ENCODE peak calls at places on chromosomes 4 and X, in ten cellular contexts. B is stimulated activated CD4-positive, alpha-beta T cell treated with anti-CD3 and anti-CD28 coated beads, Interleukin-4, amount 100 ng/mL, for 48 hours; S is neural crest cell; A is NCI-H1092 treated with DMSO at 0.1 percent for 48 hours; W is activated naive CD4-positive, alpha-beta T cell treated with Interleukin-2 at 50 U/mL for 16 hours; J is immature natural killer cell; M is CD8-positive, alpha-beta memory T cell; X is ACHN; C is cardiac muscle cell; T is tibial artery. I is an unnamed sample.
A peak's percentile ranks its signal among the peaks of the same experiment; 100 is the strongest.

GRCh38 chr4:119106036-119107000 is 29.3 kb upstream of the MYOZ2 start:
- DNase-seq in B (no peak), S (no peak), A (no peak), W (no peak), J (no peak), M (no peak), X (no peak), C (no peak), T (no peak), I (no peak)

GRCh38 chr4:6692806-6693205 is 872 bp upstream of the S100P start:
- DNase-seq in B (no peak), S (no peak), A (no peak), W (no peak), J (no peak), M (no peak), X (no peak), C (no peak), T (no peak), I (no peak)

GRCh38 chr4:15894923-15895411 is 43.6 kb downstream of the FGFBP1 start:
- DNase-seq in B (no peak), S (no peak), A (no peak), W (no peak), J (no peak), M (no peak), X (peak; percentile 8), C (no peak), T (no peak), I (no peak)

GRCh38 chrX:68090266-68090665 is 343.0 kb downstream of the OPHN1 start:
- DNase-seq in B (no peak), S (no peak), A (peak; percentile 41), W (no peak), J (no peak), M (no peak), X (peak; percentile 0), C (no peak), T (no peak), I (no peak)

GRCh38 chr4:159048166-159048886 is 54.6 kb upstream of the RAPGEF2 start:
- DNase-seq in B (no peak), S (peak; percentile 23), A (peak; percentile 43), W (no peak), J (no peak), M (no peak), X (peak; percentile 77), C (peak; percentile 33), T (peak; percentile 57), I (peak; percentile 80)

GRCh38 chr4:151227731-151228130 is 49.2 kb upstream of the PRSS48 start:
- DNase-seq in B (no peak), S (no peak), A (no peak), W (no peak), J (no peak), M (no peak), X (peak; percentile 45), C (no peak), T (peak; percentile 89), I (peak; percentile 83)

GRCh38 chr4:1735215-1735614 is 13.9 kb downstream of the TACC3 start:
- DNase-seq in B (no peak), S (no peak), A (no peak), W (no peak), J (no peak), M (no peak), X (no peak), C (no peak), T (no peak), I (no peak)

GRCh38 chr4:126701756-126702155 is 931.0 kb upstream of the INTU start:
- DNase-seq in B (no peak), S (no peak), A (peak; percentile 66), W (no peak), J (no peak), M (no peak), X (no peak), C (no peak), T (no peak), I (no peak)

GRCh38 chr4:156798438-156798837 is 173.2 kb downstream of the PDGFC start:
- DNase-seq in B (no peak), S (no peak), A (no peak), W (no peak), J (no peak), M (no peak), X (no peak), C (no peak), T (no peak), I (no peak)

GRCh38 chrX:96563663-96564062 is 121.0 kb upstream of the DIAPH2 start:
- DNase-seq in B (no peak), S (no peak), A (no peak), W (no peak), J (no peak), M (no peak), X (no peak), C (no peak), T (peak; percentile 28), I (no peak)

GRCh38 chrX:149032449-149032848 is 472.7 kb downstream of the IDS start:
- DNase-seq in B (no peak), S (no peak), A (no peak), W (no peak), J (no peak), M (no peak), X (no peak), C (no peak), T (no peak), I (no peak)

GRCh38 chr4:7902101-7902553 is 37.5 kb downstream of the AFAP1 start:
- DNase-seq in B (no peak), S (no peak), A (no peak), W (no peak), J (no peak), M (no peak), X (no peak), C (no peak), T (no peak), I (no peak)

GRCh38 chr4:68378226-68378625 is 28.3 kb upstream of the YTHDC1 start:
- DNase-seq in B (no peak), S (no peak), A (no peak), W (no peak), J (no peak), M (no peak), X (no peak), C (no peak), T (no peak), I (no peak)

GRCh38 chrX:72041901-72042859 is 89.5 kb downstream of the RTL5 start:
- DNase-seq in B (no peak), S (no peak), A (no peak), W (no peak), J (no peak), M (no peak), X (no peak), C (no peak), T (no peak), I (peak; percentile 68)

GRCh38 chrX:107483976-107484726 is 34.7 kb downstream of the FRMPD3 start:
- DNase-seq in B (no peak), S (peak; percentile 13), A (no peak), W (no peak), J (no peak), M (no peak), X (no peak), C (peak; percentile 76), T (peak; percentile 19), I (no peak)

GRCh38 chrX:72080150-72080549 is 51.6 kb downstream of the RTL5 start:
- DNase-seq in B (no peak), S (no peak), A (no peak), W (no peak), J (no peak), M (no peak), X (no peak), C (no peak), T (no peak), I (no peak)

GRCh38 chrX:132631579-132632232 is 142.9 kb upstream of the MBNL3 start:
- DNase-seq in B (no peak), S (no peak), A (peak; percentile 26), W (no peak), J (peak; percentile 38), M (peak; percentile 29), X (peak; percentile 6), C (peak; percentile 52), T (no peak), I (no peak)

GRCh38 chr4:23788027-23788426 is 101.8 kb downstream of the PPARGC1A start:
- DNase-seq in B (no peak), S (no peak), A (no peak), W (no peak), J (no peak), M (no peak), X (no peak), C (no peak), T (no peak), I (no peak)

GRCh38 chrX:45850775-45851433 is 650.2 kb upstream of the DIPK2B start:
- DNase-seq in B (no peak), S (peak; percentile 3), A (peak; percentile 51), W (peak; percentile 36), J (no peak), M (peak; percentile 19), X (peak; percentile 34), C (peak; percentile 17), T (peak; percentile 19), I (no peak)

GRCh38 chrX:48631376-48632090 is 34.2 kb downstream of the WDR13 start:
- DNase-seq in B (peak; percentile 48), S (peak; percentile 62), A (peak; percentile 87), W (peak; percentile 55), J (peak; percentile 78), M (peak; percentile 63), X (peak; percentile 82), C (peak; percentile 74), T (peak; percentile 80), I (peak; percentile 75)

GRCh38 chrX:107442914-107443527 is 6.4 kb upstream of the FRMPD3 start:
- DNase-seq in B (no peak), S (no peak), A (no peak), W (no peak), J (no peak), M (no peak), X (no peak), C (no peak), T (no peak), I (no peak)

GRCh38 chr4:182827166-182827565 is 90.0 kb downstream of the DCTD start:
- DNase-seq in B (no peak), S (no peak), A (no peak), W (no peak), J (no peak), M (no peak), X (no peak), C (no peak), T (no peak), I (no peak)

GRCh38 chr4:152709675-152710438 is 30.1 kb upstream of the TMEM154 start:
- DNase-seq in B (no peak), S (no peak), A (no peak), W (no peak), J (no peak), M (no peak), X (no peak), C (peak; percentile 17), T (no peak), I (no peak)

GRCh38 chr4:156686120-156686519 is 285.5 kb downstream of the PDGFC start:
- DNase-seq in B (no peak), S (no peak), A (no peak), W (no peak), J (no peak), M (no peak), X (peak; percentile 10), C (no peak), T (no peak), I (no peak)

GRCh38 chr4:79657379-79657778 is 249.4 kb upstream of the GK2 start:
- DNase-seq in B (no peak), S (no peak), A (no peak), W (no peak), J (no peak), M (no peak), X (no peak), C (no peak), T (no peak), I (no peak)

GRCh38 chr4:7526929-7527535 is 92.3 kb upstream of the PSAPL1 start:
- DNase-seq in B (no peak), S (no peak), A (no peak), W (no peak), J (no peak), M (no peak), X (no peak), C (no peak), T (no peak), I (no peak)

GRCh38 chr4:128863314-128864075 is 54.0 kb downstream of the JADE1 start:
- DNase-seq in B (peak; percentile 43), S (peak; percentile 91), A (peak; percentile 39), W (peak; percentile 65), J (peak; percentile 69), M (peak; percentile 63), X (peak; percentile 67), C (peak; percentile 83), T (peak; percentile 58), I (peak; percentile 86)

GRCh38 chr4:26459054-26459755 is 31.1 kb downstream of the CCKAR start:
- DNase-seq in B (no peak), S (no peak), A (peak; percentile 38), W (no peak), J (peak; percentile 42), M (peak; percentile 36), X (peak; percentile 60), C (peak; percentile 56), T (no peak), I (no peak)